ENCODE peak calls at places on chromosomes 11 and 22, in eight cellular contexts. T, W, N, F, L, V, U and K are unnamed samples.

GRCh38 chr11:15157181-15157580 is 42.5 kb downstream of the INSC start:
- DNase-seq in T (peak), W (no peak), N (no peak), F (no peak), L (peak), V (no peak), U (no peak), K (no peak)

GRCh38 chr22:41094036-41094435 is 1.6 kb downstream of the EP300 start:
- DNase-seq in T (peak), W (no peak), N (no peak), F (peak), L (no peak), V (peak), U (peak), K (no peak)

GRCh38 chr11:59807047-59807446 is 3.5 kb downstream of the MRPL16 start:
- DNase-seq in T (no peak), W (no peak), N (no peak), F (no peak), L (no peak), V (peak), U (no peak), K (no peak)

GRCh38 chr22:31451709-31452571 is 37.7 kb downstream of the EIF4ENIF1 start:
- DNase-seq in T (peak), W (no peak), N (peak), F (peak), L (peak), V (no peak), U (peak), K (no peak)

GRCh38 chr11:36306888-36307287 is 10.8 kb downstream of the PRR5L start:
- DNase-seq in T (peak), W (no peak), N (no peak), F (peak), L (no peak), V (no peak), U (no peak), K (no peak)

GRCh38 chr11:12272821-12273617 is 104.4 kb upstream of the PARVA start:
- DNase-seq in T (peak), W (no peak), N (no peak), F (no peak), L (no peak), V (no peak), U (no peak), K (no peak)

GRCh38 chr11:116219171-116219635 is 553.6 kb downstream of the BUD13 start:
- DNase-seq in T (no peak), W (no peak), N (no peak), F (no peak), L (no peak), V (peak), U (no peak), K (no peak)

GRCh38 chr11:97269527-97269926 is 879.7 kb downstream of the JRKL start:
- DNase-seq in T (no peak), W (no peak), N (no peak), F (peak), L (no peak), V (no peak), U (peak), K (no peak)

GRCh38 chr22:32706149-32706548 is 95.4 kb upstream of the TIMP3 start:
- DNase-seq in T (no peak), W (no peak), N (no peak), F (no peak), L (no peak), V (no peak), U (no peak), K (no peak)
- TF ChIP-seq CTCF in T (no peak), W (no peak), N (no peak), F (no peak), L (no peak), V (no peak), U (no peak), K (no peak)

GRCh38 chr11:68436985-68437926 is 23.3 kb upstream of the PPP6R3 start:
- DNase-seq in T (peak), W (no peak), N (peak), F (peak), L (no peak), V (no peak), U (no peak), K (no peak)
- TF ChIP-seq CTCF in T (no peak), W (no peak), N (no peak), F (no peak), L (no peak), V (no peak), U (no peak), K (no peak)

GRCh38 chr11:134071766-134072403 is 3.0 kb downstream of the JAM3 start:
- DNase-seq in T (no peak), W (no peak), N (no peak), F (no peak), L (no peak), V (no peak), U (no peak), K (no peak)
- TF ChIP-seq CTCF in T (no peak), W (no peak), N (no peak), F (no peak), L (no peak), V (no peak), U (no peak), K (no peak)

DNA sequence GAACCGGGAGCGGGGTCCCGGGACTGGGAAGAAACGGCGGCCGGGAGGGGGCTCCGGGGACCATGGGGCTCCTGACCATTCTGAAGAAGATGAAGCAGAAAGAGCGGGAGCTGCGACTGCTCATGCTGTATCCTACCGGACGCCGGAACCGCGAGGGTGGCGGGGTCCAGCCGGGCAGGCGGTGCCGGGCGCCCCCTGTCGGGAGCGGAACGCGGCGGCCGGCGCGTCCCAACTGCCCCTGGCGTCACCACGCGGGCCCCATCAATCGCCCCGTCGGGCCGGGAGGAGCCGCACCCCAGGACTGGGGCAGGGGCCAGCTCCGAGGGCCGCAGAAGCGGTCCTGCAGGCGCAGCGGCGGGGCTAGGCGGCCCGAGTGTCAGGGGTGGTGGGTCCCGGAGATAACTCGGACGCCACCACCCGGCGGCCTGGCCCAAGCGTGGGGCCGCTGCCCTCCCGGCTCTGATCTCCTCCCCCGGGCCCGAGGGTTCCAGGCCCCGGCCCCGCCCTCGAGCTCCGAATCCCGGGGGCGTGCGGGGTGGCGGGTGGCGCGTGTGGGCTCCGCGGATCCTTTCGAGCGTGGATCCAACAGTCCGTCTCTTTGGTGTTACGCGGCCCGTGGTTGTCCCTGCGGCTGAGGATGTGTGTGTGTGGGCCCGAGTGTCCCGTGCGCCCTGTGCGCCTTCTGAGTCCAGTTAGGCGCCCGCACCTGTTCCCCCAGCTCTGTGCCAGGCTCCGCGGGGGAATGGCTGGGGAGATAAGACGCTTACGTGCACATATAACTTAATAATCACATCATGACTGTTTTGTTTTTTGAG is at the start of gene ARL2:
- DNase-seq in T (no peak), W (no peak), N (no peak), F (no peak), L (no peak), V (no peak), U (no peak), K (no peak)
- TF ChIP-seq CTCF in T (peak), W (peak), N (peak), F (peak), L (no peak), V (peak), U (peak), K (peak)

DNA sequence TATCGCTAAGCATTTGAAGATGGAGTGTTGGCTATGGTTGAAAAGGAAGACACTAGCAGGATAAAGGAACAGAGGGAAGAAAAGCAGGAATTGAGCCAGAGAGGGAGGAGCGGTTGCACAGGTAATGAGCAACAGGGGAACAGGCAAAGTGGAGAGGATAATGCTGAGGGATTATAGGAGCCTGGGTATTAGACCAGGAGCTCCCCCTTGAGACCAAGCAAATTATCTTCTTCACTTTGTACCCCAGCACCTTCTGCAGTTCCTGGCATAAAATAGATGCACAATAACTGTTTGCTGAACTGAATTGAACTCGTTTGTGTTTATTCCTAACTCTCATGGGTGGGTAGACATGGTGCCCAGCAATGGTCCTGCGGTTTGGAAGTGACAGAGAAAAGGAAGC is 54.6 kb upstream of the OR5P2 start:
- DNase-seq in T (no peak), W (no peak), N (peak), F (peak), L (no peak), V (no peak), U (peak), K (no peak)
- TF ChIP-seq CTCF in T (no peak), W (no peak), N (no peak), F (no peak), L (peak), V (no peak), U (peak), K (peak)

GRCh38 chr22:42277988-42278776 is 7.7 kb upstream of the TCF20 start:
- DNase-seq in T (no peak), W (no peak), N (no peak), F (no peak), L (no peak), V (no peak), U (peak), K (no peak)
- TF ChIP-seq CTCF in T (peak), W (no peak), N (no peak), F (no peak), L (peak), V (no peak), U (peak), K (peak)

DNA sequence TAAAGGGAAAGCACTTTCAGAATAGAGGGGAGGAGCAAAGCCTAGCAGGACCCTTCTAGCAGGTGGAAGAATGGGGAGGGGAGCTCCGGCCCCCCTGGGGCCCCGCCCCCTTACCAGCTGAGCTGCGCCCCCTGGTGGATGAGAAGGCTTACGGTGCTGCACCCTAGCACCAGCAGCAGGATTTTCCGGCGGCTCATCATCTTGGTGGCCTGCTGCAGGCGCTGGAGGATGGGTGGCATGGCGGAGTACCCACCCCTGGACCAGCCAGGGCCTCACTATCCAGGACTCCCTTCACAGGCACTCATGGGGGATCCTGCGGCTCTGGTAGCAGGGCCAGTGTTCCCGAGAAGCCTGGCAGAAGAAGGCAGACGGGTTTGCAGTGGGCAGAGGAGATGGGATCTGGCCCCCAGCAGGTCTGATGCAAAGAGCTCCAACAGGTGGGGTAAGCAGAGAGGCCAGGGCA is 3.8 kb downstream of the GAL3ST3 start:
- DNase-seq in T (peak), W (peak), N (peak), F (peak), L (no peak), V (peak), U (peak), K (peak)
- TF ChIP-seq CTCF in T (peak), W (peak), N (peak), F (peak), L (peak), V (peak), U (peak), K (peak)

GRCh38 chr22:27879923-27880322 is 39.1 kb downstream of the PITPNB start:
- DNase-seq in T (peak), W (no peak), N (peak), F (peak), L (no peak), V (no peak), U (peak), K (no peak)
- TF ChIP-seq CTCF in T (peak), W (peak), N (peak), F (peak), L (peak), V (peak), U (peak), K (no peak)

GRCh38 chr11:37502202-37502601 is 904.2 kb upstream of the RAG2 start:
- DNase-seq in T (peak), W (no peak), N (no peak), F (no peak), L (no peak), V (no peak), U (peak), K (no peak)

GRCh38 chr11:37504925-37505324 is 906.9 kb upstream of the RAG2 start:
- DNase-seq in T (peak), W (no peak), N (peak), F (no peak), L (peak), V (no peak), U (no peak), K (no peak)

GRCh38 chr11:37505406-37505805 is 907.4 kb upstream of the RAG2 start:
- DNase-seq in T (no peak), W (no peak), N (peak), F (no peak), L (no peak), V (no peak), U (no peak), K (no peak)

GRCh38 chr11:37503411-37504065 is 905.5 kb upstream of the RAG2 start:
- DNase-seq in T (no peak), W (no peak), N (no peak), F (no peak), L (no peak), V (no peak), U (peak), K (no peak)

GRCh38 chr11:37504066-37504611 is 906.1 kb upstream of the RAG2 start:
- DNase-seq in T (peak), W (no peak), N (peak), F (peak), L (peak), V (no peak), U (peak), K (no peak)
- TF ChIP-seq CTCF in T (no peak), W (no peak), N (no peak), F (no peak), L (no peak), V (no peak), U (no peak), K (no peak)

GRCh38 chr11:101438126-101438525 is 145.7 kb downstream of the TRPC6 start:
- DNase-seq in T (no peak), W (no peak), N (no peak), F (no peak), L (no peak), V (no peak), U (no peak), K (no peak)

GRCh38 chr11:101436511-101437142 is 147.2 kb downstream of the TRPC6 start:
- DNase-seq in T (peak), W (no peak), N (peak), F (peak), L (no peak), V (peak), U (peak), K (no peak)

GRCh38 chr11:101442171-101442570 is 141.6 kb downstream of the TRPC6 start:
- DNase-seq in T (peak), W (no peak), N (no peak), F (no peak), L (peak), V (no peak), U (no peak), K (no peak)

GRCh38 chr11:101441747-101442146 is 142.1 kb downstream of the TRPC6 start:
- DNase-seq in T (no peak), W (peak), N (peak), F (no peak), L (no peak), V (no peak), U (no peak), K (no peak)

GRCh38 chr11:101439488-101439887 is 144.3 kb downstream of the TRPC6 start:
- DNase-seq in T (no peak), W (no peak), N (no peak), F (peak), L (no peak), V (no peak), U (no peak), K (no peak)
- TF ChIP-seq CTCF in T (no peak), W (no peak), N (no peak), F (peak), L (no peak), V (no peak), U (no peak), K (no peak)